ENCODE peak calls at places on chromosomes 5 and 9, in four cellular contexts. One of them, this sample, is unnamed.

GRCh38 chr9:78115073-78115472 is 83.5 kb upstream of the GNAQ start:
- DNase-seq in tibial nerve: no peak
- DNase-seq in uterus: no peak
- DNase-seq in transverse colon: no peak
- DNase-seq in this sample: no peak

GRCh38 chr5:177065480-177065879 is 21.2 kb upstream of the FGFR4 start:
- DNase-seq in tibial nerve: no peak
- DNase-seq in uterus: no peak
- DNase-seq in transverse colon: no peak
- DNase-seq in this sample: no peak

GRCh38 chr5:12883395-12883794 is 979.1 kb upstream of the CTNND2 start:
- DNase-seq in tibial nerve: no peak
- DNase-seq in uterus: no peak
- DNase-seq in transverse colon: no peak
- DNase-seq in this sample: no peak

GRCh38 chr9:100098241-100098886 is 436 bp downstream of the ERP44 start:
- DNase-seq in tibial nerve: peak; percentile 28
- DNase-seq in uterus: peak; percentile 30
- DNase-seq in transverse colon: peak; percentile 79
- DNase-seq in this sample: peak; percentile 72

GRCh38 chr9:69905291-69905690 is 84.7 kb downstream of the CFAP95 start:
- DNase-seq in tibial nerve: no peak
- DNase-seq in uterus: no peak
- DNase-seq in transverse colon: no peak
- DNase-seq in this sample: no peak

GRCh38 chr9:113966394-113966793 is 90.3 kb downstream of the ZNF618 start:
- DNase-seq in tibial nerve: no peak
- DNase-seq in uterus: no peak
- DNase-seq in transverse colon: peak; percentile 87
- DNase-seq in this sample: no peak

GRCh38 chr5:173501271-173501670 is 115.2 kb downstream of the BOD1 start:
- DNase-seq in tibial nerve: no peak
- DNase-seq in uterus: no peak
- DNase-seq in transverse colon: no peak
- DNase-seq in this sample: no peak

GRCh38 chr5:64746446-64746845 is 22.0 kb downstream of the SREK1IP1 start:
- DNase-seq in tibial nerve: no peak
- DNase-seq in uterus: no peak
- DNase-seq in transverse colon: no peak
- DNase-seq in this sample: no peak

GRCh38 chr9:137435980-137436760 is 5.0 kb downstream of the ENTPD8 start:
- DNase-seq in tibial nerve: no peak
- DNase-seq in uterus: peak; percentile 86
- DNase-seq in transverse colon: peak; percentile 86
- DNase-seq in this sample: peak; percentile 73

GRCh38 chr5:146079695-146080361 is 25.5 kb downstream of the PLAC8L1 start:
- DNase-seq in tibial nerve: no peak
- DNase-seq in uterus: no peak
- DNase-seq in transverse colon: no peak
- DNase-seq in this sample: no peak

GRCh38 chr9:95175523-95175922 is 142.0 kb downstream of the FANCC start:
- DNase-seq in tibial nerve: no peak
- DNase-seq in uterus: no peak
- DNase-seq in transverse colon: no peak
- DNase-seq in this sample: no peak

GRCh38 chr9:105295986-105296385 is 51.5 kb downstream of the SLC44A1 start:
- DNase-seq in tibial nerve: no peak
- DNase-seq in uterus: no peak
- DNase-seq in transverse colon: no peak
- DNase-seq in this sample: no peak

GRCh38 chr9:105296445-105296844 is 52.0 kb downstream of the SLC44A1 start:
- DNase-seq in tibial nerve: no peak
- DNase-seq in uterus: no peak
- DNase-seq in transverse colon: no peak
- DNase-seq in this sample: no peak

GRCh38 chr9:105299190-105299854 is 54.9 kb downstream of the SLC44A1 start:
- DNase-seq in tibial nerve: no peak
- DNase-seq in uterus: no peak
- DNase-seq in transverse colon: peak; percentile 22
- DNase-seq in this sample: no peak

GRCh38 chr9:105296889-105297288 is 52.4 kb downstream of the SLC44A1 start:
- DNase-seq in tibial nerve: no peak
- DNase-seq in uterus: no peak
- DNase-seq in transverse colon: no peak
- DNase-seq in this sample: no peak

DNA sequence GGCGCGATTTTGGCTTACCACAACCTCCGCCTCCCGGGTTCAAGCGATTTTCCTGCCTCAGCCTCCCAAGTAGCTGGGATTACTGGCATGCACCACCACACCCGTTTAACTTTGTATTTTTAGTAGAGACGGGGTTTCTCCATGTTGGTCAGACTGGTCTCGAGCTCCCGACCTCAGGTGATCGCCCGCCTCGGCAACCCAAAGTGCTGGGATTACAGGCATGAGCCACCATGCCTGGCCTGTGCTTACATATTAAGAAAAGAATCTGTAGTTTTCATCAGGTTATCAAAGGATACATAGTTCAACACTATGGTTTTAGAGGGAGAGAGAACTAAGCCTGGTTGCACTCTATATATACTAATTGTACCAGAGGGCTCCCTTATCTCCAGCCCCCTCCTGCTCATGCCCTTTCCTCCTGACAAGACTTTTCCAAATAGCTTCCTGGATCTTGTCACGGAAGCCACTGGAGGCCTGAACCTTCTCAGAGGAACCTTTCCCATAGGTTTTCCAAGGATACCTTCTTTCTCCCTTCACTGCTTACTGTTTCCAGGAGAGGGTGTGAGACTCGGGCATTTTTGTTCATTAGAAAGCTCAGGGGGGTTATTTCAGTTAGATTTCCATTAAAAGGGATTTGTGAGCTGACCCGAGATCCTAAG is 53.1 kb downstream of the SLC44A1 start:
- DNase-seq in tibial nerve: no peak
- DNase-seq in uterus: no peak
- DNase-seq in transverse colon: no peak
- DNase-seq in this sample: no peak
- H3K27ac ChIP-seq in tibial nerve: peak overlapping the region; percentile 13
- H3K27ac ChIP-seq in uterus: peak overlapping the region; percentile 31
- H3K27ac ChIP-seq in transverse colon: peak overlapping the region; percentile 47
- H3K27ac ChIP-seq in this sample: no peak overlapping the region

GRCh38 chr5:133110709-133111108 is 58.9 kb downstream of the HSPA4 start:
- DNase-seq in tibial nerve: no peak
- DNase-seq in uterus: no peak
- DNase-seq in transverse colon: no peak
- DNase-seq in this sample: no peak
- H3K27ac ChIP-seq in tibial nerve: no peak overlapping the region
- H3K27ac ChIP-seq in uterus: no peak overlapping the region
- H3K27ac ChIP-seq in transverse colon: no peak overlapping the region
- H3K27ac ChIP-seq in this sample: no peak overlapping the region

DNA sequence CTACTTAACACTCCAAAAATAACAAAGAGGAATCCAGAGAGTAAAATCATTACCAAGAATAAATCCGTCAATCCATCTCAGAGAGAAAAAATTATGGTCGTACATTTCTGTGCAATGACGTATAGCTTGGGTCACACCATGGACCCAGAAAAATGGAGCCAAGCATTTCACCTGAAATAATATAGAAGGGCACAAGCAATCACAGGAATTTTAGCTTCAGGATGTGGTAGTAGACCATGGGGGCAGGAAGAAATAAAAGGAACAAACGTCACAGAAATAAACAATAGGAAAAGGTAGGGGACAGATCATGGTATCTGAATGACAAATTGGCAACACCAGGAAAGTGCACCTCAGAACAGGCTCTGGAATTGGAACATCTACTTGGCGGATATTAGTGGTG is 231.0 kb downstream of the PLK2 start:
- DNase-seq in tibial nerve: no peak
- DNase-seq in uterus: no peak
- DNase-seq in transverse colon: no peak
- DNase-seq in this sample: no peak
- H3K27ac ChIP-seq in tibial nerve: no peak overlapping the region
- H3K27ac ChIP-seq in uterus: no peak overlapping the region
- H3K27ac ChIP-seq in transverse colon: no peak overlapping the region
- H3K27ac ChIP-seq in this sample: no peak overlapping the region

DNA sequence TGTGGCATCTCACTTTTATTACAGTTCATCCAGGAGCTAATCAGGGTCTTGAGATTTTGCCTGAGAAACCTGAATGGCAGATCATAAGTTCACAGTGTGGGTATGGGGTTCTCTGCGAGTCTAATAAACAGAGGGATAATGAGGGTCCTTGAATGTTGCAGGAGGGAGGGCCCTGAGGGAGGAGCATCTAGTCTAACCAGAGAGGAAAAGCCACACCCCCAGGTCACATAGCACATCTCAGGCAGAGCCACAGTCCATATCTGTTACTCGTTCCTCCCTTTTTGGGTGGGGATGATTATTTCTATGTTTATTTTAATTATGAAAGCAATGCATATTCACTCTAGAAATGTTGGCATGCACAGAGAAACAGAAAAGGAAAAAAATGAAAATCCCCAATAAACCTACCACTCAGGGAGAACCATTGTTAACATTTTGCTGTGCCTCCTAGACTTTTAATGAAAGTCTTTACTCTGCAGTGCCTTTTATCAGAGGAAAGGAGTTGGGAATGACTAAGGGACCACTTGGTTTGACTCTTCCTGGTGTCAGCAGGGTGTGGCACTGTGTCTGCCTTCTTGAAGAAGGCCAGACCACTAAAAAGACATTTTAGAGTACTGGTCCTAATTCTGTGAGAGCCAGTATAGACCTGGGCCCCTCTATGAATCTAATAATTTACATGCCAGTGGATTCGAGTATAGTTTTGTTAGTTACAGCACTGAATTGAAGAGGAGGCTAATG is 2.8 kb downstream of the GALNT12 start:
- DNase-seq in tibial nerve: no peak
- DNase-seq in uterus: no peak
- DNase-seq in transverse colon: no peak
- DNase-seq in this sample: no peak
- H3K27ac ChIP-seq in tibial nerve: no peak overlapping the region
- H3K27ac ChIP-seq in uterus: no peak overlapping the region
- H3K27ac ChIP-seq in transverse colon: peak overlapping the region; percentile 89
- H3K27ac ChIP-seq in this sample: peak overlapping the region; percentile 49

DNA sequence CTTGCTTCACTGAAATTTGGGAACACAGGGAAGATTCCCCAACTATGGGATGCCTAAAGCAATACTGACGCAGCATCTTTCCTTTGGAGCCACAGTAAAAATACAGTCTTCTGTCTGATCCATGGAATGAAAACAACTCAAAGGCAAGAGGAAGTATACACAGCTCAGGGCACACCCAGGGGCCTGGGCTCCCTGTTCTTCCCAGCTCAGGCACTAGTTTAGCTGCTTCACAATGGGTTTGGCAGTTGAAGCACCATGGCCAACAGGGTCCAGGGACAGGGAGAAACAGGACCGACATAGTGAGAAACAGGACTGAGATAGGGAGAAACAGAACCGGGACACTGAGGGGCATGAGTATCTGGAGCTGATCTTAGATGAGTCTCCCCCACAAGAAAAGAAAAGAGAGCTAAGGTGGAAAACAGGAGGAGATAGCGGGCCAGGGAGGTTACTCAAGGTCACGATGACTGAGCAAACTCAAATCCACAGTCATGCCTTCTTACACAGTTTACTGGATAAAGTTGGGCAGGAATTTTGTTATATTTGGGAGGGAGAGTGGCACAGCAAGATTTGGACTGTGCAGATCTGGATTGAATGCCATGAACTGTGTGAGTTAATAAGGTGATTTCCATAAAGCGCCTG is 198.8 kb downstream of the SMARCA2 start:
- DNase-seq in tibial nerve: no peak
- DNase-seq in uterus: no peak
- DNase-seq in transverse colon: no peak
- DNase-seq in this sample: no peak
- H3K27ac ChIP-seq in tibial nerve: no peak overlapping the region
- H3K27ac ChIP-seq in uterus: no peak overlapping the region
- H3K27ac ChIP-seq in transverse colon: no peak overlapping the region
- H3K27ac ChIP-seq in this sample: no peak overlapping the region